ENCODE peak calls at places on chromosomes 2 and 18, in seven cellular contexts. W, C, Y, H, N, D and M are unnamed samples.

GRCh38 chr2:44120428-44120827 is 48.2 kb upstream of the PPM1B start:
- DNase-seq in N (no peak), D (no peak), W (peak), H (no peak), C (no peak), Y (peak), M (peak)

GRCh38 chr2:6310910-6311215 is 554.8 kb downstream of the CMPK2 start:
- DNase-seq in D (no peak), C (no peak), Y (no peak), N (no peak), W (no peak), H (no peak), M (no peak)

GRCh38 chr2:113257511-113258264 is 21.0 kb downstream of the PAX8 start:
- DNase-seq in N (no peak), D (no peak), W (no peak), H (no peak), Y (no peak), C (no peak), M (no peak)

GRCh38 chr2:154995332-154995731 is 296.8 kb downstream of the KCNJ3 start:
- DNase-seq in N (no peak), C (no peak), W (no peak), D (no peak), Y (no peak), H (no peak), M (peak)

GRCh38 chr2:168090366-168091019 is 156.9 kb downstream of the STK39 start:
- DNase-seq in Y (no peak), N (no peak), H (no peak), D (no peak), C (no peak), W (no peak), M (no peak)

GRCh38 chr2:451495-451894 is 163.6 kb upstream of the ALKAL2 start:
- DNase-seq in D (no peak), N (no peak), Y (no peak), H (no peak), W (no peak), C (no peak), M (no peak)

GRCh38 chr18:58335223-58335622 is 291.2 kb downstream of the NEDD4L start:
- DNase-seq in C (no peak), D (no peak), H (no peak), W (no peak), Y (no peak), N (no peak), M (no peak)

GRCh38 chr2:171390941-171391516 is 42.8 kb downstream of the METTL8 start:
- DNase-seq in W (no peak), Y (peak), N (no peak), D (no peak), H (no peak), C (no peak), M (peak)

GRCh38 chr18:77208969-77209368 is 40.7 kb upstream of the GALR1 start:
- DNase-seq in C (no peak), W (no peak), D (no peak), N (no peak), Y (peak), H (peak), M (peak)

GRCh38 chr2:3606370-3607124 is 11.6 kb downstream of the COLEC11 start:
- DNase-seq in D (no peak), H (no peak), C (peak), N (no peak), W (no peak), Y (no peak), M (no peak)

GRCh38 chr18:78407456-78407823 is 572.2 kb upstream of the SALL3 start:
- DNase-seq in N (no peak), W (no peak), Y (no peak), H (no peak), D (no peak), C (no peak), M (no peak)

GRCh38 chr2:102839668-102840388 is 78.0 kb downstream of the TMEM182 start:
- DNase-seq in D (no peak), N (peak), W (peak), C (no peak), Y (peak), H (no peak), M (peak)

GRCh38 chr2:187552959-187553681 is 1.1 kb downstream of the TFPI start:
- DNase-seq in W (peak), C (no peak), Y (peak), H (no peak), D (no peak), N (no peak), M (peak)

GRCh38 chr18:22946217-22946616 is 13.1 kb downstream of the RBBP8 start:
- DNase-seq in W (no peak), Y (no peak), H (no peak), C (no peak), D (no peak), N (no peak), M (no peak)

GRCh38 chr2:229387815-229388214 is 116.7 kb upstream of the PID1 start:
- DNase-seq in W (no peak), Y (no peak), N (no peak), H (no peak), D (no peak), C (no peak), M (no peak)

GRCh38 chr2:58101500-58101899 is 54.9 kb downstream of the VRK2 start:
- DNase-seq in W (no peak), D (no peak), N (no peak), C (no peak), H (no peak), Y (no peak), M (peak)

GRCh38 chr2:156541229-156541628 is 105.0 kb downstream of the GPD2 start:
- DNase-seq in Y (no peak), C (no peak), D (no peak), W (no peak), N (no peak), H (no peak), M (no peak)

GRCh38 chr2:180494286-180494685 is 486.1 kb upstream of the UBE2E3 start:
- DNase-seq in N (no peak), C (no peak), Y (no peak), H (no peak), D (no peak), W (no peak), M (no peak)

GRCh38 chr2:128313076-128313836 is 5.4 kb downstream of the HS6ST1 start:
- DNase-seq in H (peak), N (no peak), D (no peak), C (peak), Y (peak), W (no peak), M (peak)

GRCh38 chr2:20185176-20186022 is 39.5 kb downstream of the SDC1 start:
- DNase-seq in W (no peak), H (no peak), C (no peak), D (no peak), Y (peak), N (no peak), M (peak)

GRCh38 chr2:109402980-109403840 is 210.6 kb downstream of the SEPTIN10 start:
- DNase-seq in Y (no peak), D (no peak), C (no peak), N (no peak), H (no peak), W (no peak), M (no peak)